ENCODE peak calls at places on chromosomes 16 and 17, in five cellular contexts. One of them, this sample, is unnamed.

GRCh38 chr17:77504652-77505459 is 364.1 kb downstream of the SEC14L1 start:
- DNase-seq in K562: peak; percentile 35
- DNase-seq in stomach: no peak
- DNase-seq in prostate gland: no peak
- DNase-seq in spleen: peak; percentile 27
- DNase-seq in this sample: no peak

GRCh38 chr17:6994118-6994598 is 1.7 kb upstream of the ALOX12 start:
- DNase-seq in K562: no peak
- DNase-seq in stomach: no peak
- DNase-seq in prostate gland: no peak
- DNase-seq in spleen: no peak
- DNase-seq in this sample: no peak

GRCh38 chr16:35733278-35733965 is 2274.0 kb downstream of the TP53TG3F start:
- DNase-seq in K562: no peak
- DNase-seq in stomach: no peak
- DNase-seq in prostate gland: no peak
- DNase-seq in spleen: no peak
- DNase-seq in this sample: no peak

GRCh38 chr17:79808763-79809529 is 12.1 kb upstream of the CBX8 start:
- DNase-seq in K562: no peak
- DNase-seq in stomach: peak; percentile 66
- DNase-seq in prostate gland: peak; percentile 67
- DNase-seq in spleen: no peak
- DNase-seq in this sample: no peak

GRCh38 chr17:63961355-63962207 is 11.1 kb downstream of the SCN4A start:
- DNase-seq in K562: peak; percentile 98
- DNase-seq in stomach: peak; percentile 44
- DNase-seq in prostate gland: no peak
- DNase-seq in spleen: no peak
- DNase-seq in this sample: no peak

GRCh38 chr17:17693253-17693954 is 12.1 kb downstream of the RAI1 start:
- DNase-seq in K562: no peak
- DNase-seq in stomach: peak; percentile 90
- DNase-seq in prostate gland: peak; percentile 87
- DNase-seq in spleen: peak; percentile 87
- DNase-seq in this sample: no peak

GRCh38 chr17:49564638-49565037 is 11.0 kb upstream of the NXPH3 start:
- DNase-seq in K562: no peak
- DNase-seq in stomach: no peak
- DNase-seq in prostate gland: no peak
- DNase-seq in spleen: no peak
- DNase-seq in this sample: no peak

GRCh38 chr16:81313731-81314602 is 795 bp upstream of the GAN start:
- DNase-seq in K562: no peak
- DNase-seq in stomach: no peak
- DNase-seq in prostate gland: no peak
- DNase-seq in spleen: no peak
- DNase-seq in this sample: no peak

GRCh38 chr17:1197781-1198490 is 18.2 kb upstream of the ABR start:
- DNase-seq in K562: no peak
- DNase-seq in stomach: peak; percentile 69
- DNase-seq in prostate gland: no peak
- DNase-seq in spleen: peak; percentile 94
- DNase-seq in this sample: peak; percentile 86

GRCh38 chr16:14202697-14203096 is 131.6 kb downstream of the MRTFB start:
- DNase-seq in K562: peak; percentile 16
- DNase-seq in stomach: no peak
- DNase-seq in prostate gland: peak; percentile 19
- DNase-seq in spleen: no peak
- DNase-seq in this sample: no peak

GRCh38 chr17:17119533-17119932 is 77.3 kb downstream of the MPRIP start:
- DNase-seq in K562: no peak
- DNase-seq in stomach: peak; percentile 64
- DNase-seq in prostate gland: no peak
- DNase-seq in spleen: peak; percentile 84
- DNase-seq in this sample: no peak

GRCh38 chr17:70034158-70034557 is 40.9 kb upstream of the KCNJ16 start:
- DNase-seq in K562: no peak
- DNase-seq in stomach: no peak
- DNase-seq in prostate gland: no peak
- DNase-seq in spleen: no peak
- DNase-seq in this sample: no peak

GRCh38 chr16:85194528-85195270 is 82.4 kb upstream of the CIBAR2 start:
- DNase-seq in K562: no peak
- DNase-seq in stomach: no peak
- DNase-seq in prostate gland: no peak
- DNase-seq in spleen: no peak
- DNase-seq in this sample: no peak

GRCh38 chr16:22419908-22420307 is 45.5 kb upstream of the CDR2 start:
- DNase-seq in K562: no peak
- DNase-seq in stomach: no peak
- DNase-seq in prostate gland: no peak
- DNase-seq in spleen: peak; percentile 65
- DNase-seq in this sample: no peak

GRCh38 chr17:38729886-38730525 is at the start of gene CISD3:
- DNase-seq in K562: peak; percentile 94
- DNase-seq in stomach: peak; percentile 91
- DNase-seq in prostate gland: peak; percentile 81
- DNase-seq in spleen: peak; percentile 97
- DNase-seq in this sample: peak; percentile 96
- TF ChIP-seq POLR2A in K562: no peak
- TF ChIP-seq POLR2A in stomach: no peak
- TF ChIP-seq POLR2A in prostate gland: no peak
- TF ChIP-seq POLR2A in spleen: no peak
- TF ChIP-seq POLR2A in this sample: no peak

GRCh38 chr17:38898812-38899348 is 26.5 kb upstream of the LASP1NB start:
- DNase-seq in K562: peak; percentile 78
- DNase-seq in stomach: peak; percentile 50
- DNase-seq in prostate gland: no peak
- DNase-seq in spleen: peak; percentile 95
- DNase-seq in this sample: peak; percentile 96
- TF ChIP-seq POLR2AphosphoS5 in K562: no peak
- TF ChIP-seq POLR2AphosphoS5 in stomach: no peak
- TF ChIP-seq POLR2AphosphoS5 in prostate gland: no peak
- TF ChIP-seq POLR2AphosphoS5 in spleen: peak; percentile 73
- TF ChIP-seq POLR2AphosphoS5 in this sample: no peak

DNA sequence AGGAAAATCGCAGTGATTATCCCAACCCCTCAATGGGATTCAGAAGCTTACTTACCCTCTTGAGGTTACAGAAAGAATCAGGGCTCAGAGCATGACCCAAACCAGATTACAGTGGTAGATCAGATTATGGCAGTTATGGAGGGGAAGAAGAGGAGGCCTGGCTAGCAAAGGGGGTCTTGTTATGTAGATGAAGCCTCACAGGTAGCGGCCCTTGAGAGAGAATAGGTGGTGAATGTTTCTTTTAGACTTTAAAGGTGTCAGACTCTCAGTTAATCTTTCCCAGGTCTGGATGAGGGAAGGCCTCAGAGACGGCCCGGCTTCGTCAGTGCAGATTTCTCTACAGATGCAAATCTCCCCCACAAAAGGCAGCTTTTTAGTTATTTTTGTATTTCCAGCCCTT is 15.6 kb downstream of the RNF112 start:
- DNase-seq in K562: no peak
- DNase-seq in stomach: no peak
- DNase-seq in prostate gland: no peak
- DNase-seq in spleen: no peak
- DNase-seq in this sample: no peak
- TF ChIP-seq POLR2A in K562: no peak
- TF ChIP-seq POLR2A in stomach: no peak
- TF ChIP-seq POLR2A in prostate gland: no peak
- TF ChIP-seq POLR2A in spleen: no peak
- TF ChIP-seq POLR2A in this sample: no peak

GRCh38 chr17:42428141-42428944 is 5.3 kb upstream of the CAVIN1 start:
- DNase-seq in K562: no peak
- DNase-seq in stomach: peak; percentile 66
- DNase-seq in prostate gland: peak; percentile 70
- DNase-seq in spleen: no peak
- DNase-seq in this sample: no peak
- TF ChIP-seq POLR2AphosphoS5 in K562: no peak
- TF ChIP-seq POLR2AphosphoS5 in stomach: no peak
- TF ChIP-seq POLR2AphosphoS5 in prostate gland: peak; percentile 87
- TF ChIP-seq POLR2AphosphoS5 in spleen: no peak
- TF ChIP-seq POLR2AphosphoS5 in this sample: no peak

GRCh38 chr17:39684369-39685043 is 3.4 kb downstream of the PGAP3 start:
- DNase-seq in K562: no peak
- DNase-seq in stomach: no peak
- DNase-seq in prostate gland: no peak
- DNase-seq in spleen: peak; percentile 52
- DNase-seq in this sample: no peak

GRCh38 chr17:39688945-39689344 is 1.1 kb upstream of the PGAP3 start:
- DNase-seq in K562: no peak
- DNase-seq in stomach: no peak
- DNase-seq in prostate gland: no peak
- DNase-seq in spleen: no peak
- DNase-seq in this sample: no peak

GRCh38 chr17:39688475-39688835 is 598 bp upstream of the PGAP3 start:
- DNase-seq in K562: no peak
- DNase-seq in stomach: no peak
- DNase-seq in prostate gland: no peak
- DNase-seq in spleen: no peak
- DNase-seq in this sample: no peak

GRCh38 chr17:39687101-39687545 is 734 bp downstream of the PGAP3 start:
- DNase-seq in K562: no peak
- DNase-seq in stomach: no peak
- DNase-seq in prostate gland: no peak
- DNase-seq in spleen: no peak
- DNase-seq in this sample: no peak

DNA sequence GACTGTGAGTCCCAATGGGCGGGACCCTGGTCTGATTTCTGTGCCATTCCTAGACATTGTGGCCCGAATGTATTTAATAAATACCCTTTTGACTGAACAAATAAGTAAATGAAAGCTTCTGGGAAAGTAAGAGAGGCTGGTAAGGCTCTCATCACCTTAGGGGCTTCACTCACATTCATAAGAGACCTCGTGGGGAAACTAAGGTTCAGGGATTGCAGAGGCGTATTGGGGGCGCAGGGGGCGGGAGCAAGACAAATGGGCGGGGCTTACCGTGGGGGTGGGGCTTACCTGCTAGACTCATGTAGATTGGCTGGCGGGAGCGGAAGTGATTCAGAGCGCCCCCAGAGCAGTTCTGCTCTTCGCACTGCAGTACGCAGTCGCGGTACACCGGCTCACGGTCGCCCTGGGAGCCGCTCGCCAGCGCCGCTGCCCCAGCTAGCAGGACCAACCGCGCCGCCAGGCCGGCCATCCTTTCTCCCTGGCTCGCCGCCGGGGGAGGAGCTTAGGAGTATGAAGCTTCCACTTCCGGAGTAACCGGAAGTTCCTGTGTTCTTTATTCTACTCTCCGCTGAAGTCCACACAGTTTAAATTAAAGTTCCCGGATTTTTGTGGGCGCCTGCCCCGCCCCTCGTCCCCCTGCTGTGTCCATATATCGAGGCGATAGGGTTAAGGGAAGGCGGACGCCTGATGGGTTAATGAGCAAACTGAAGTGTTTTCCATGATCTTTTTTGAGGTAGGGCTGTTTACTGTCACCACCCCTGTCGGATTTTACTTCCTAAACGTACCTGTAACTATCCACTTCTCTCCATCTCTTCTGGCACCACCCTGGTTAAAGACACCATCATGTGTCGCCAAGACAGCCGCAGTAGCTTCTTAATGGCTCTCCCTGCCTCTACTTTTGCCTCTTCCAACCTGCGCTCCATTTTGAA is at the start of gene PGAP3:
- DNase-seq in K562: peak; percentile 94
- DNase-seq in stomach: peak; percentile 89
- DNase-seq in prostate gland: peak; percentile 77
- DNase-seq in spleen: peak; percentile 95
- DNase-seq in this sample: peak; percentile 90
- TF ChIP-seq POLR2A in K562: peak; percentile 82
- TF ChIP-seq POLR2A in stomach: no peak
- TF ChIP-seq POLR2A in prostate gland: peak; percentile 54
- TF ChIP-seq POLR2A in spleen: no peak
- TF ChIP-seq POLR2A in this sample: peak; percentile 74

GRCh38 chr16:56691885-56692284 is 9.6 kb downstream of the MT1X start:
- DNase-seq in K562: no peak
- DNase-seq in stomach: no peak
- DNase-seq in prostate gland: peak; percentile 78
- DNase-seq in spleen: no peak
- DNase-seq in this sample: no peak
- TF ChIP-seq POLR2AphosphoS5 in K562: no peak
- TF ChIP-seq POLR2AphosphoS5 in stomach: no peak
- TF ChIP-seq POLR2AphosphoS5 in prostate gland: peak; percentile 67
- TF ChIP-seq POLR2AphosphoS5 in spleen: no peak
- TF ChIP-seq POLR2AphosphoS5 in this sample: no peak

GRCh38 chr16:89895482-89896250 is 22.3 kb downstream of the TCF25 start:
- DNase-seq in K562: no peak
- DNase-seq in stomach: no peak
- DNase-seq in prostate gland: no peak
- DNase-seq in spleen: no peak
- DNase-seq in this sample: no peak
- TF ChIP-seq POLR2A in K562: no peak
- TF ChIP-seq POLR2A in stomach: no peak
- TF ChIP-seq POLR2A in prostate gland: no peak
- TF ChIP-seq POLR2A in spleen: no peak
- TF ChIP-seq POLR2A in this sample: no peak

This sample was measured in GM12891.